ENCODE peak calls at places on chromosomes 4 and X, in ten cellular contexts. One of them, this sample, is unnamed.

GRCh38 chr4:177446571-177446970 is 4.3 kb upstream of the AGA start:
- DNase-seq in GM12892: no peak
- DNase-seq in adrenal gland: no peak
- DNase-seq in ovary: no peak
- DNase-seq in transverse colon: no peak
- DNase-seq in stomach: no peak
- DNase-seq in tibial nerve: no peak
- DNase-seq in H1: no peak
- DNase-seq in upper lobe of left lung: no peak
- DNase-seq in sigmoid colon: no peak
- DNase-seq in this sample: no peak

GRCh38 chr4:128823025-128823661 is 13.6 kb downstream of the JADE1 start:
- DNase-seq in GM12892: no peak
- DNase-seq in adrenal gland: no peak
- DNase-seq in ovary: no peak
- DNase-seq in transverse colon: no peak
- DNase-seq in stomach: no peak
- DNase-seq in tibial nerve: no peak
- DNase-seq in H1: no peak
- DNase-seq in upper lobe of left lung: no peak
- DNase-seq in sigmoid colon: no peak
- DNase-seq in this sample: no peak

GRCh38 chrX:138745215-138745614 is 33.7 kb upstream of the FGF13 start:
- DNase-seq in GM12892: peak
- DNase-seq in adrenal gland: peak
- DNase-seq in ovary: no peak
- DNase-seq in transverse colon: no peak
- DNase-seq in stomach: no peak
- DNase-seq in tibial nerve: no peak
- DNase-seq in H1: no peak
- DNase-seq in upper lobe of left lung: no peak
- DNase-seq in sigmoid colon: no peak
- DNase-seq in this sample: no peak

GRCh38 chr4:56619160-56619559 is 61.9 kb downstream of the HOPX start:
- DNase-seq in GM12892: no peak
- DNase-seq in adrenal gland: no peak
- DNase-seq in ovary: no peak
- DNase-seq in transverse colon: no peak
- DNase-seq in stomach: no peak
- DNase-seq in tibial nerve: no peak
- DNase-seq in H1: no peak
- DNase-seq in upper lobe of left lung: no peak
- DNase-seq in sigmoid colon: no peak
- DNase-seq in this sample: no peak

GRCh38 chr4:37847311-37847710 is 20.8 kb downstream of the PGM2 start:
- DNase-seq in GM12892: no peak
- DNase-seq in adrenal gland: no peak
- DNase-seq in ovary: no peak
- DNase-seq in transverse colon: no peak
- DNase-seq in stomach: no peak
- DNase-seq in tibial nerve: no peak
- DNase-seq in H1: no peak
- DNase-seq in upper lobe of left lung: no peak
- DNase-seq in sigmoid colon: no peak
- DNase-seq in this sample: no peak

GRCh38 chr4:61204353-61204752 is 4.2 kb downstream of the ADGRL3 start:
- DNase-seq in GM12892: no peak
- DNase-seq in adrenal gland: no peak
- DNase-seq in ovary: no peak
- DNase-seq in transverse colon: no peak
- DNase-seq in stomach: no peak
- DNase-seq in tibial nerve: no peak
- DNase-seq in H1: no peak
- DNase-seq in upper lobe of left lung: no peak
- DNase-seq in sigmoid colon: no peak
- DNase-seq in this sample: no peak

GRCh38 chr4:109690690-109691410 is 12.4 kb downstream of the CASP6 start:
- DNase-seq in GM12892: no peak
- DNase-seq in adrenal gland: no peak
- DNase-seq in ovary: no peak
- DNase-seq in transverse colon: no peak
- DNase-seq in stomach: no peak
- DNase-seq in tibial nerve: no peak
- DNase-seq in H1: no peak
- DNase-seq in upper lobe of left lung: no peak
- DNase-seq in sigmoid colon: no peak
- DNase-seq in this sample: no peak

GRCh38 chr4:177569443-177569842 is 127.2 kb upstream of the AGA start:
- DNase-seq in GM12892: no peak
- DNase-seq in adrenal gland: no peak
- DNase-seq in ovary: no peak
- DNase-seq in transverse colon: no peak
- DNase-seq in stomach: no peak
- DNase-seq in tibial nerve: no peak
- DNase-seq in H1: no peak
- DNase-seq in upper lobe of left lung: no peak
- DNase-seq in sigmoid colon: no peak
- DNase-seq in this sample: no peak

GRCh38 chrX:103607385-103608304 is at the start of gene TCEAL3:
- DNase-seq in GM12892: no peak
- DNase-seq in adrenal gland: peak
- DNase-seq in ovary: peak
- DNase-seq in transverse colon: peak
- DNase-seq in stomach: peak
- DNase-seq in tibial nerve: peak
- DNase-seq in H1: no peak
- DNase-seq in upper lobe of left lung: peak
- DNase-seq in sigmoid colon: peak
- DNase-seq in this sample: no peak

GRCh38 chrX:132017431-132018185 is 5.5 kb upstream of the STK26 start:
- DNase-seq in GM12892: no peak
- DNase-seq in adrenal gland: no peak
- DNase-seq in ovary: no peak
- DNase-seq in transverse colon: no peak
- DNase-seq in stomach: no peak
- DNase-seq in tibial nerve: no peak
- DNase-seq in H1: no peak
- DNase-seq in upper lobe of left lung: no peak
- DNase-seq in sigmoid colon: no peak
- DNase-seq in this sample: no peak

GRCh38 chrX:51694254-51694653 is 11.6 kb upstream of the CENPVL2 start:
- DNase-seq in GM12892: no peak
- DNase-seq in adrenal gland: no peak
- DNase-seq in ovary: no peak
- DNase-seq in transverse colon: no peak
- DNase-seq in stomach: no peak
- DNase-seq in tibial nerve: no peak
- DNase-seq in H1: no peak
- DNase-seq in upper lobe of left lung: no peak
- DNase-seq in sigmoid colon: no peak
- DNase-seq in this sample: no peak

GRCh38 chr4:163542275-163542674 is 47.8 kb downstream of the TMA16 start:
- DNase-seq in GM12892: no peak
- DNase-seq in adrenal gland: no peak
- DNase-seq in ovary: no peak
- DNase-seq in transverse colon: no peak
- DNase-seq in stomach: no peak
- DNase-seq in tibial nerve: no peak
- DNase-seq in H1: no peak
- DNase-seq in upper lobe of left lung: no peak
- DNase-seq in sigmoid colon: no peak
- DNase-seq in this sample: no peak

GRCh38 chr4:114178392-114178791 is 198.9 kb upstream of the ARSJ start:
- DNase-seq in GM12892: no peak
- DNase-seq in adrenal gland: no peak
- DNase-seq in ovary: no peak
- DNase-seq in transverse colon: no peak
- DNase-seq in stomach: no peak
- DNase-seq in tibial nerve: no peak
- DNase-seq in H1: no peak
- DNase-seq in upper lobe of left lung: no peak
- DNase-seq in sigmoid colon: no peak
- DNase-seq in this sample: no peak

DNA sequence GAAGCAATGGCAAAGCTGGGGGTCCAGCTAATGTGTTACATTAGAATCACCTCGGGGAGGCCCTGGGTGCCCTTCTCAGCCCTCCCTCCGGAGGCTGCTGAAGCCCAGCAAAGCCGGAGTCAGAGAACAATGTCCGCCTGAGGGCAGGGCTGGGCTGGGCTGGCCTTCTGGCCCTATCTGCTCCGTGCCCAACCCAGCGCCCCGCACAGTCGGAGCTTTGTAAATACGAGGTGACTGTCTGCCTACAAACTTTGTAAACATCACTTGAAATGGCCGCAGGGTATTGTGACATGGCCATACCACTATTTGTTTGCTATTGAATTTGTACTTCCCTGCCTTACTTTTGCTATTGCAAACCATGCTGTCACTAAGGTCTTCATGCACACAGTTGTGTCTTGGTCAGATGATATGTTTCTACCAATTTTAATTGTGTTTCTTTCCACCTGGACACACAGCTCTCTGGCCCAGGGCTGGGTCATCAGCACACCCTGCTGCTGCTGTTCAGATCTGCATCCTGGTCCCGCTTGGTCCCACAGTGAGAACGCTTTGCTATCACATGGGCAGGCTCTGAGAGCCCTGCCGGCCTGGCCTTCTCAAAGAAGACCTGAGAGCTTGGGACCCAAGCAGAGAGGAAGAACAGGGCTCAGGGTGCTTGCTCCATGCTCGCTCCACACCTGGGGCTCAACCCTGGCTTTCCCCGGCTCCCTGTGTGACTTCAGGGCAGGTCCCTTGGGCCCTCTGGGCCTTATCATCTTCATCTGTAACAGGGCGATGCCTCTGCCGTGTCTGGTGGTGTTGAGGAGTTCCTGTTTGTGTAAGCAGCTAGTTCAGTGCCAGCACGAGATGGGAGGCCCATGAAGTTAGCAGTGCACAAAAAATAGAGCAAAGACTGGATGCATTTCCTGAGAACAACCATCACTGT is 2.2 kb downstream of the S100P start:
- DNase-seq in GM12892: no peak
- DNase-seq in adrenal gland: no peak
- DNase-seq in ovary: no peak
- DNase-seq in transverse colon: peak
- DNase-seq in stomach: peak
- DNase-seq in tibial nerve: no peak
- DNase-seq in H1: no peak
- DNase-seq in upper lobe of left lung: no peak
- DNase-seq in sigmoid colon: no peak
- DNase-seq in this sample: no peak
- TF ChIP-seq POLR2A in GM12892: no peak
- TF ChIP-seq POLR2A in adrenal gland: no peak
- TF ChIP-seq POLR2A in ovary: no peak
- TF ChIP-seq POLR2A in transverse colon: no peak
- TF ChIP-seq POLR2A in stomach: no peak
- TF ChIP-seq POLR2A in tibial nerve: no peak
- TF ChIP-seq POLR2A in H1: no peak
- TF ChIP-seq POLR2A in upper lobe of left lung: no peak
- TF ChIP-seq POLR2A in sigmoid colon: no peak
- TF ChIP-seq POLR2A in this sample: no peak

GRCh38 chrX:1384738-1385250 is 7.1 kb downstream of the SLC25A6 start:
- DNase-seq in GM12892: no peak
- DNase-seq in adrenal gland: no peak
- DNase-seq in ovary: peak
- DNase-seq in transverse colon: no peak
- DNase-seq in stomach: no peak
- DNase-seq in tibial nerve: no peak
- DNase-seq in H1: no peak
- DNase-seq in upper lobe of left lung: no peak
- DNase-seq in sigmoid colon: peak
- DNase-seq in this sample: no peak
- TF ChIP-seq POLR2A in GM12892: peak
- TF ChIP-seq POLR2A in adrenal gland: no peak
- TF ChIP-seq POLR2A in ovary: no peak
- TF ChIP-seq POLR2A in transverse colon: peak
- TF ChIP-seq POLR2A in stomach: no peak
- TF ChIP-seq POLR2A in tibial nerve: no peak
- TF ChIP-seq POLR2A in H1: no peak
- TF ChIP-seq POLR2A in upper lobe of left lung: no peak
- TF ChIP-seq POLR2A in sigmoid colon: no peak
- TF ChIP-seq POLR2A in this sample: no peak

GRCh38 chr4:174286870-174287269 is 3.2 kb downstream of the CEP44 start:
- DNase-seq in GM12892: no peak
- DNase-seq in adrenal gland: no peak
- DNase-seq in ovary: no peak
- DNase-seq in transverse colon: no peak
- DNase-seq in stomach: no peak
- DNase-seq in tibial nerve: no peak
- DNase-seq in H1: no peak
- DNase-seq in upper lobe of left lung: no peak
- DNase-seq in sigmoid colon: no peak
- DNase-seq in this sample: no peak

GRCh38 chr4:174282836-174283506 is 496 bp downstream of the FBXO8 start:
- DNase-seq in GM12892: peak
- DNase-seq in adrenal gland: peak
- DNase-seq in ovary: peak
- DNase-seq in transverse colon: peak
- DNase-seq in stomach: peak
- DNase-seq in tibial nerve: peak
- DNase-seq in H1: peak
- DNase-seq in upper lobe of left lung: peak
- DNase-seq in sigmoid colon: peak
- DNase-seq in this sample: peak

GRCh38 chr4:174281182-174281737 is 2.2 kb downstream of the FBXO8 start:
- DNase-seq in GM12892: no peak
- DNase-seq in adrenal gland: no peak
- DNase-seq in ovary: no peak
- DNase-seq in transverse colon: no peak
- DNase-seq in stomach: no peak
- DNase-seq in tibial nerve: no peak
- DNase-seq in H1: no peak
- DNase-seq in upper lobe of left lung: no peak
- DNase-seq in sigmoid colon: no peak
- DNase-seq in this sample: no peak

GRCh38 chr4:174284181-174284886 is 623 bp downstream of the CEP44 start:
- DNase-seq in GM12892: no peak
- DNase-seq in adrenal gland: no peak
- DNase-seq in ovary: no peak
- DNase-seq in transverse colon: peak
- DNase-seq in stomach: no peak
- DNase-seq in tibial nerve: no peak
- DNase-seq in H1: no peak
- DNase-seq in upper lobe of left lung: no peak
- DNase-seq in sigmoid colon: no peak
- DNase-seq in this sample: no peak

GRCh38 chr4:174283507-174284180 is at the start of the genes CEP44 and FBXO8:
- DNase-seq in GM12892: peak
- DNase-seq in adrenal gland: peak
- DNase-seq in ovary: peak
- DNase-seq in transverse colon: peak
- DNase-seq in stomach: peak
- DNase-seq in tibial nerve: peak
- DNase-seq in H1: no peak
- DNase-seq in upper lobe of left lung: peak
- DNase-seq in sigmoid colon: peak
- DNase-seq in this sample: no peak
- TF ChIP-seq POLR2A in GM12892: peak
- TF ChIP-seq POLR2A in adrenal gland: peak
- TF ChIP-seq POLR2A in ovary: peak
- TF ChIP-seq POLR2A in transverse colon: peak
- TF ChIP-seq POLR2A in stomach: no peak
- TF ChIP-seq POLR2A in tibial nerve: no peak
- TF ChIP-seq POLR2A in H1: peak
- TF ChIP-seq POLR2A in upper lobe of left lung: no peak
- TF ChIP-seq POLR2A in sigmoid colon: no peak
- TF ChIP-seq POLR2A in this sample: peak

GRCh38 chr4:138910914-138911336 is 104.7 kb upstream of the NOCT start:
- DNase-seq in GM12892: no peak
- DNase-seq in adrenal gland: peak
- DNase-seq in ovary: peak
- DNase-seq in transverse colon: peak
- DNase-seq in stomach: peak
- DNase-seq in tibial nerve: peak
- DNase-seq in H1: peak
- DNase-seq in upper lobe of left lung: peak
- DNase-seq in sigmoid colon: peak
- DNase-seq in this sample: no peak
- TF ChIP-seq POLR2A in GM12892: no peak
- TF ChIP-seq POLR2A in adrenal gland: no peak
- TF ChIP-seq POLR2A in ovary: no peak
- TF ChIP-seq POLR2A in transverse colon: peak
- TF ChIP-seq POLR2A in stomach: no peak
- TF ChIP-seq POLR2A in tibial nerve: no peak
- TF ChIP-seq POLR2A in H1: no peak
- TF ChIP-seq POLR2A in upper lobe of left lung: no peak
- TF ChIP-seq POLR2A in sigmoid colon: no peak
- TF ChIP-seq POLR2A in this sample: no peak

This sample was measured in GM12891.